ENCODE peak calls at places on chromosomes 12 and 14, in six cellular contexts. One of them, this sample, is unnamed.

GRCh38 chr12:117686911-117687377 is 281.8 kb downstream of the KSR2 start:
- DNase-seq in activated naive CD4-positive, alpha-beta T cell treated with anti-CD3 and anti-CD28 coated beads, Interleukin-2, amount 50 U/mL, for 72 hours: no peak
- DNase-seq in germinal center: no peak
- DNase-seq in Ammon's horn: no peak
- DNase-seq in NT2/D1: no peak
- DNase-seq in CD8-positive, alpha-beta T cell: no peak
- DNase-seq in this sample: peak

GRCh38 chr12:85968606-85969005 is 94.5 kb downstream of the NTS start:
- DNase-seq in activated naive CD4-positive, alpha-beta T cell treated with anti-CD3 and anti-CD28 coated beads, Interleukin-2, amount 50 U/mL, for 72 hours: no peak
- DNase-seq in germinal center: no peak
- DNase-seq in Ammon's horn: no peak
- DNase-seq in NT2/D1: no peak
- DNase-seq in CD8-positive, alpha-beta T cell: no peak
- DNase-seq in this sample: no peak

GRCh38 chr12:14129601-14130178 is 148.3 kb upstream of the GRIN2B start:
- DNase-seq in activated naive CD4-positive, alpha-beta T cell treated with anti-CD3 and anti-CD28 coated beads, Interleukin-2, amount 50 U/mL, for 72 hours: no peak
- DNase-seq in germinal center: no peak
- DNase-seq in Ammon's horn: peak
- DNase-seq in NT2/D1: no peak
- DNase-seq in CD8-positive, alpha-beta T cell: no peak
- DNase-seq in this sample: no peak

GRCh38 chr12:127528576-127528975 is 738.4 kb upstream of the TMEM132C start:
- DNase-seq in activated naive CD4-positive, alpha-beta T cell treated with anti-CD3 and anti-CD28 coated beads, Interleukin-2, amount 50 U/mL, for 72 hours: no peak
- DNase-seq in germinal center: no peak
- DNase-seq in Ammon's horn: no peak
- DNase-seq in NT2/D1: no peak
- DNase-seq in CD8-positive, alpha-beta T cell: no peak
- DNase-seq in this sample: no peak

GRCh38 chr14:106318700-106319099 is 792.3 kb downstream of the TMEM121 start:
- DNase-seq in activated naive CD4-positive, alpha-beta T cell treated with anti-CD3 and anti-CD28 coated beads, Interleukin-2, amount 50 U/mL, for 72 hours: no peak
- DNase-seq in germinal center: peak
- DNase-seq in Ammon's horn: no peak
- DNase-seq in NT2/D1: no peak
- DNase-seq in CD8-positive, alpha-beta T cell: peak
- DNase-seq in this sample: no peak

GRCh38 chr14:100854435-100854834 is 28.5 kb downstream of the MEG3 start:
- DNase-seq in activated naive CD4-positive, alpha-beta T cell treated with anti-CD3 and anti-CD28 coated beads, Interleukin-2, amount 50 U/mL, for 72 hours: no peak
- DNase-seq in germinal center: no peak
- DNase-seq in Ammon's horn: no peak
- DNase-seq in NT2/D1: no peak
- DNase-seq in CD8-positive, alpha-beta T cell: no peak
- DNase-seq in this sample: no peak

GRCh38 chr12:581746-582145 is 81.5 kb downstream of the NINJ2 start:
- DNase-seq in activated naive CD4-positive, alpha-beta T cell treated with anti-CD3 and anti-CD28 coated beads, Interleukin-2, amount 50 U/mL, for 72 hours: peak
- DNase-seq in germinal center: no peak
- DNase-seq in Ammon's horn: no peak
- DNase-seq in NT2/D1: no peak
- DNase-seq in CD8-positive, alpha-beta T cell: no peak
- DNase-seq in this sample: no peak

GRCh38 chr12:12870454-12870853 is 20.9 kb upstream of the GPRC5A start:
- DNase-seq in activated naive CD4-positive, alpha-beta T cell treated with anti-CD3 and anti-CD28 coated beads, Interleukin-2, amount 50 U/mL, for 72 hours: no peak
- DNase-seq in germinal center: no peak
- DNase-seq in Ammon's horn: no peak
- DNase-seq in NT2/D1: no peak
- DNase-seq in CD8-positive, alpha-beta T cell: no peak
- DNase-seq in this sample: peak

GRCh38 chr14:77128414-77128891 is 13.1 kb downstream of the ZDHHC22 start:
- DNase-seq in activated naive CD4-positive, alpha-beta T cell treated with anti-CD3 and anti-CD28 coated beads, Interleukin-2, amount 50 U/mL, for 72 hours: no peak
- DNase-seq in germinal center: no peak
- DNase-seq in Ammon's horn: no peak
- DNase-seq in NT2/D1: no peak
- DNase-seq in CD8-positive, alpha-beta T cell: no peak
- DNase-seq in this sample: peak

This sample was measured in PC-3.